ENCODE peak calls at places on chromosomes 3 and 15, in four cellular contexts. H is K562, Y is IMR-90, E is endothelial cell of umbilical vein. F is an unnamed sample.

GRCh38 chr3:161264771-161265343 is 43.7 kb downstream of the NMD3 start:
- DNase-seq in H (no peak), E (no peak), Y (peak; percentile 43), F (no peak)

GRCh38 chr3:46990573-46991374 is 11.3 kb downstream of the NBEAL2 start:
- DNase-seq in H (no peak), Y (no peak), E (no peak), F (no peak)

GRCh38 chr15:66802087-66803001 is 100.3 kb downstream of the SMAD6 start:
- DNase-seq in Y (peak; percentile 62), H (peak; percentile 38), E (peak; percentile 46), F (no peak)

GRCh38 chr15:41983221-41983620 is 10.9 kb upstream of the EHD4 start:
- DNase-seq in E (no peak), Y (no peak), H (no peak), F (no peak)

GRCh38 chr3:191238321-191238817 is 39.3 kb downstream of the OSTN start:
- DNase-seq in H (no peak), E (peak; percentile 91), Y (peak; percentile 89), F (no peak)

GRCh38 chr3:184811034-184811433 is 932 bp upstream of the VPS8 start:
- DNase-seq in Y (no peak), H (no peak), E (no peak), F (no peak)

GRCh38 chr3:23928525-23928924 is 11.6 kb downstream of the RPL15 start:
- DNase-seq in H (no peak), E (no peak), Y (no peak), F (no peak)

GRCh38 chr3:35987386-35987785 is 348.1 kb downstream of the ARPP21 start:
- DNase-seq in H (no peak), E (no peak), Y (no peak), F (no peak)

GRCh38 chr3:129613205-129613740 is 6.8 kb upstream of the PLXND1 start:
- DNase-seq in Y (no peak), H (no peak), E (no peak), F (no peak)

GRCh38 chr15:55694652-55695150 is 48.3 kb downstream of the PRTG start:
- DNase-seq in H (no peak), Y (peak; percentile 83), E (peak; percentile 28), F (no peak)

GRCh38 chr3:155417119-155417517 is 123.6 kb upstream of the STRIT1 start:
- DNase-seq in H (no peak), E (no peak), Y (no peak), F (no peak)

GRCh38 chr3:100779475-100779874 is 70.2 kb downstream of the TFG start:
- DNase-seq in E (no peak), H (no peak), Y (no peak), F (no peak)

GRCh38 chr3:29186982-29187718 is 93.7 kb upstream of the RBMS3 start:
- DNase-seq in E (peak; percentile 76), H (no peak), Y (peak; percentile 92), F (peak; percentile 73)

GRCh38 chr3:12853803-12854202 is 12.4 kb upstream of the RPL32 start:
- DNase-seq in Y (no peak), H (no peak), E (no peak), F (no peak)

GRCh38 chr3:112358311-112358780 is 25.4 kb downstream of the CD200 start:
- DNase-seq in Y (peak; percentile 7), E (peak; percentile 39), H (no peak), F (no peak)

GRCh38 chr3:111321786-111322185 is 220.2 kb upstream of the CD96 start:
- DNase-seq in Y (no peak), H (no peak), E (no peak), F (no peak)

GRCh38 chr15:60299452-60300047 is 98.2 kb downstream of the ANXA2 start:
- DNase-seq in Y (no peak), H (peak; percentile 40), E (no peak), F (peak; percentile 23)

GRCh38 chr3:137065381-137065780 is 107.6 kb downstream of the IL20RB start:
- DNase-seq in H (no peak), Y (no peak), E (no peak), F (no peak)

GRCh38 chr3:170483485-170484262 is 65.0 kb downstream of the CLDN11 start:
- DNase-seq in E (no peak), Y (no peak), H (peak; percentile 27), F (no peak)

GRCh38 chr3:191361456-191361855 is 31.1 kb upstream of the UTS2B start:
- DNase-seq in E (no peak), Y (no peak), H (no peak), F (no peak)

GRCh38 chr15:60070838-60071493 is 66.9 kb downstream of the FOXB1 start:
- DNase-seq in E (peak; percentile 88), H (no peak), Y (peak; percentile 82), F (peak; percentile 49)

DNA sequence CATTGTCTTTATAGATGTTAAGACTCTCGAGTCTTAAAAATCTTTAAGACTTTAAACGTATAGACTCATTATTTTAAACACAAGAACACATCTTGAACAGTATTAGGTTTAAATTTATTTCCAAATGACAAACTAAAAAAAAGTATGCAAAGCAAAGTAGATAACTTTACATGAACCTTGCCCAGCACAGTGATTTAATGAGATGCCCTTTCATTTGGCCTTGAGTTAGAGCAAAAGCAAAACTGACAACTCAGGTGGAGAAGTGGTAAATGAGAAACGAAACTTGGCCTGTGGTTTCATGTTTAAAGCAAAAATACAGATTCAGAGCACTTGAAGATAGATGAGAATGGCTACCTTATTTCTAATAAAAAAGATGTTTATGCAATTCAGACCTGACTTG is 8.6 kb downstream of the GPR15 start:
- DNase-seq in E (no peak), H (no peak), Y (no peak), F (no peak)
- H3K4me1 ChIP-seq in E (no peaks in the 10 kb centered on the region), H (no peaks in the 10 kb centered on the region), Y (no peaks in the 10 kb centered on the region), F (peaks cover 2% of the 10 kb centered on the region)

DNA sequence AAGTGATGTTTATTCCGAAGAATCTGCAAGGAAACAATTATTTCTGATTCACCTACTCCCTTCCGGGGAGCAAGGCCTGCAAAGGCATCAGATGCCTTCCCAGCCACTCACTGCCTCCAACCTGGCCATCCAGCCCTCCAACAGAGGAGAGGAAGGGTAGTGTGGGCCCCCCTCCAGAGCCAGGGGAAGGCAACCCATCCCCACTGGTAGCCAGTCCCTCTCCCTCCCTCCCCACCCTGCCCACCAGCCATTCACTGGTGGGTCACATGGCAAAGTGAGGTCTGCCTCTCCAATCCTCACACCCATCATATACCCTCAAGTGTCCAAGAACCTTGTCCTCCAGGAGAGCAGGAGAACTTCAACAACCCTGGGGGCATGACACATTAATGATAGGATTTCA is 2.4 kb upstream of the VIPR1 start:
- DNase-seq in Y (no peak), H (no peak), E (no peak), F (no peak)
- H3K9me1 ChIP-seq in Y (no peaks in the 10 kb centered on the region), H (no peaks in the 10 kb centered on the region), E (no peaks in the 10 kb centered on the region), F (peaks cover 2% of the 10 kb centered on the region)

GRCh38 chr3:141181191-141181590 is 50.4 kb upstream of the PXYLP1 start:
- DNase-seq in H (no peak), E (no peak), Y (no peak), F (no peak)
- H3K4me3 ChIP-seq in H (no peak overlapping the region), E (no peak overlapping the region), Y (no peak overlapping the region), F (no peak overlapping the region)

GRCh38 chr3:8552223-8552762 is 50.7 kb downstream of the LMCD1 start:
- DNase-seq in E (no peak), Y (no peak), H (no peak), F (no peak)

GRCh38 chr3:8546609-8547008 is 45.0 kb downstream of the LMCD1 start:
- DNase-seq in E (no peak), Y (no peak), H (no peak), F (no peak)

GRCh38 chr3:8550619-8551018 is 49.0 kb downstream of the LMCD1 start:
- DNase-seq in H (no peak), Y (no peak), E (no peak), F (no peak)

GRCh38 chr3:8548502-8549300 is 47.1 kb downstream of the LMCD1 start:
- DNase-seq in H (no peak), E (no peak), Y (no peak), F (no peak)

DNA sequence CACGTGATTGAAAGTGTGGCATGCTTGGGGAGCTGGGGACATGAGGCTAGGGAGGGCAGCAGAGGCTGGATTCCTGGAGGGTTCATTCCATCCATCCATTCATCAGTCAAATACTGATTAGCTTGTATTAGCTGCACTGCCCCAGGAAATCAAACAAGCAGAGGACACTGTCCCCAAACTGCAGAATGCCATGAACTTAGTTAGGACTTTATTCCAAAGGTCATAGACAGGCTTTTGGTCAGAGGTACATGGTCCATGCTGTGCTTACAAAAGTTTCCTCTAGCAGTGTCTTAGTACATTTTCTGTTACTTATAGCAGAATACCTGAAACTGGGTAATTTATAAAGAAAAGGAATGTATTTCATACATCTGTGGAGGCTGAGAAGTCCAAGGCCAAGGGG is 47.7 kb downstream of the LMCD1 start:
- DNase-seq in Y (no peak), H (no peak), E (no peak), F (no peak)
- H3K4me1 ChIP-seq in Y (no peaks in the 10 kb centered on the region), H (no peaks in the 10 kb centered on the region), E (no peaks in the 10 kb centered on the region), F (no peaks in the 10 kb centered on the region)

GRCh38 chr15:76954744-76955143 is 23.2 kb downstream of the RCN2 start:
- DNase-seq in E (no peak), Y (peak; percentile 13), H (no peak), F (no peak)

GRCh38 chr15:76945494-76945893 is 13.9 kb downstream of the RCN2 start:
- DNase-seq in H (no peak), E (no peak), Y (peak; percentile 83), F (no peak)

GRCh38 chr15:76953913-76954312 is 22.4 kb downstream of the RCN2 start:
- DNase-seq in Y (no peak), E (no peak), H (no peak), F (no peak)

GRCh38 chr15:76947454-76947853 is 15.9 kb downstream of the RCN2 start:
- DNase-seq in H (no peak), E (no peak), Y (no peak), F (no peak)

DNA sequence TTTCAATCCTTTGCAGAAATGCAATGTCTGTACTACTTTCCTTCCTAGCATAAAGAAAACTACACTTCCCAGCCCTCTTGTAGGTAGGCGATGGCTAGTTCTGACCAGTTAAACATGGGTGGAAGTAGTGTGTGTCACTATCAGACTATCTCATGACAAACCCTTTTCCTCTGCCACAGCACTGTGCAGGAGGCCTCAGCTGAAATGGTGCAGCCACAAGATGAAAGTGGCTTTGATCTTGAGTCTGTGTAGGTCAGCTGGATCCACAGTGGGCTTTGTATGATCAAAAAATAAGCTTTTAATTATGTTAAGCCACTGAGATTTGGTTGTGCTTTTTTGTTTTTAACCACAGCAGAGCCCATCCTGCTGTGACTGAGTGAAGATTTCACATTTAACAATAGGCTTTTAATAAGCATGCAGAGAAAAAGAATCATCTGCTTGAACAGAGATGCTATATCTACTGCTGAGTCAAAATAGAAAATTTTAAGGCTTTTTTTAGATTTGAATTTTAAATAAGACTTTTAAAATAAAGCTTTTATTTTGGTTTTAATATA is 19.7 kb downstream of the RCN2 start:
- DNase-seq in Y (no peak), E (no peak), H (no peak), F (no peak)
- H3K9me1 ChIP-seq in Y (no peaks in the 10 kb centered on the region), E (no peaks in the 10 kb centered on the region), H (no peaks in the 10 kb centered on the region), F (no peaks in the 10 kb centered on the region)

DNA sequence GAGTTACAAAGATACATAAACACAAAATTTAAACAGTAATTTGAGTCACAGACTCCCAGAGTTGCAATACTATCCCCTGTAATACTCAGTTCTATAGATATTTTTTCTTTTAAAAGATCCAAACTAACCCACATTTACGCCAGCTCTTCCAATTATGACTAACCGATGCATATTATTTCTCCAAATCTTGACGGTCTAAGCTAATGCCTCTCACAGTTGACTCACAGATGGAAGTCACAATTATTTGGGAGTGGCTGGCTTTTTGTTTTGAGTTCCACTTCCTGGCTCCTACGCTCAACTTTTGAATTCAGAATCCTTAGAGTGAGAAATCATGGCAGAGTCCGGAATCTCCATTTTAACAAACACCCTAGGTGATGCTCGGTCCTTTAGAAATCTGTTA is 749.9 kb downstream of the FHIT start:
- DNase-seq in Y (peak; percentile 11), H (no peak), E (no peak), F (no peak)
- H3K4me3 ChIP-seq in Y (no peak overlapping the region), H (no peak overlapping the region), E (no peak overlapping the region), F (no peak overlapping the region)